ENCODE peak calls at places on chromosomes 6 and 20, in ten cellular contexts. K, A, M, C, Z, D, J, Y, N and S are unnamed samples.

GRCh38 chr6:79946773-79947190 is 571 bp downstream of the ELOVL4 start:
- DNase-seq in M (no peak), J (peak), N (peak), Y (no peak), D (peak), K (peak), A (no peak), Z (peak), C (peak), S (peak)

GRCh38 chr6:33770116-33770832 is 18.7 kb downstream of the LEMD2 start:
- DNase-seq in Z (no peak), Y (no peak), C (peak), K (no peak), J (peak), A (peak), N (no peak), M (no peak), D (no peak), S (no peak)

GRCh38 chr20:38434310-38434741 is 802 bp downstream of the SNHG17 start:
- DNase-seq in D (peak), M (peak), A (peak), J (peak), C (peak), Y (no peak), K (peak), N (peak), Z (peak), S (no peak)

GRCh38 chr6:93394471-93394870 is 24.9 kb downstream of the EPHA7 start:
- DNase-seq in D (no peak), M (no peak), Z (no peak), C (no peak), Y (no peak), A (no peak), K (no peak), J (no peak), N (no peak), S (no peak)

GRCh38 chr6:158008894-158009891 is 27.5 kb downstream of the SYNJ2 start:
- DNase-seq in Z (peak), J (peak), D (peak), M (no peak), Y (no peak), N (peak), C (peak), A (peak), K (no peak), S (no peak)

GRCh38 chr6:14799928-14800327 is 445.9 kb upstream of the JARID2 start:
- DNase-seq in C (peak), M (peak), D (peak), Z (peak), K (peak), N (peak), J (peak), Y (peak), A (peak), S (peak)

GRCh38 chr6:446418-447366 is 55.1 kb downstream of the IRF4 start:
- DNase-seq in C (peak), M (no peak), Z (no peak), D (no peak), Y (no peak), A (no peak), J (no peak), N (peak), K (no peak), S (no peak)

GRCh38 chr20:63538204-63539091 is 1.3 kb upstream of the PTK6 start:
- DNase-seq in Y (no peak), D (peak), N (no peak), Z (no peak), M (no peak), J (peak), A (no peak), C (no peak), K (no peak), S (peak)

GRCh38 chr6:28709478-28710349 is 184.0 kb downstream of the GPX5 start:
- DNase-seq in C (no peak), Z (no peak), N (no peak), K (peak), J (peak), D (no peak), M (peak), Y (no peak), A (no peak), S (no peak)

GRCh38 chr6:149446791-149447376 is 37.9 kb downstream of the ZC3H12D start:
- DNase-seq in Z (no peak), M (peak), A (no peak), Y (no peak), D (no peak), K (peak), C (no peak), J (no peak), N (no peak), S (no peak)

GRCh38 chr6:134347916-134348805 is 30.2 kb upstream of the SGK1 start:
- DNase-seq in M (no peak), N (no peak), K (no peak), A (no peak), J (peak), Y (no peak), C (peak), D (peak), Z (peak), S (no peak)

GRCh38 chr20:63737940-63738686 is 1.5 kb upstream of the SLC2A4RG start:
- DNase-seq in C (no peak), N (no peak), M (peak), A (no peak), K (no peak), Y (no peak), Z (no peak), J (no peak), D (no peak), S (peak)

GRCh38 chr6:42783876-42784738 is 2.3 kb downstream of the BICRAL start:
- DNase-seq in N (no peak), C (peak), Z (peak), K (no peak), M (no peak), Y (no peak), D (no peak), J (no peak), A (peak), S (no peak)

GRCh38 chr6:43644940-43645612 is at the start of gene RSPH9:
- DNase-seq in J (peak), M (peak), Z (peak), N (no peak), A (peak), D (peak), C (peak), Y (no peak), K (peak), S (peak)

GRCh38 chr20:39462436-39462835 is 500.3 kb downstream of the DHX35 start:
- DNase-seq in M (no peak), Z (no peak), K (no peak), Y (no peak), D (no peak), C (no peak), N (no peak), A (no peak), J (no peak), S (no peak)

GRCh38 chr6:137910424-137910834 is 43.4 kb downstream of the TNFAIP3 start:
- DNase-seq in D (no peak), N (no peak), K (no peak), M (no peak), J (no peak), A (no peak), C (peak), Z (peak), Y (no peak), S (no peak)

GRCh38 chr20:46120136-46120535 is 2.0 kb downstream of the CD40 start:
- DNase-seq in Z (no peak), J (no peak), D (no peak), A (no peak), N (no peak), K (no peak), C (no peak), M (no peak), Y (no peak), S (no peak)

GRCh38 chr6:4732691-4733315 is 43.4 kb upstream of the CDYL start:
- DNase-seq in K (peak), C (peak), J (peak), Z (peak), N (no peak), M (peak), Y (no peak), A (peak), D (peak), S (peak)

GRCh38 chr6:169850746-169851145 is 99.3 kb downstream of the ERMARD start:
- DNase-seq in C (no peak), A (no peak), Z (no peak), D (no peak), K (no peak), J (no peak), Y (no peak), M (no peak), N (no peak), S (peak)

GRCh38 chr20:6599876-6600275 is 167.6 kb upstream of the BMP2 start:
- DNase-seq in N (no peak), Y (no peak), A (no peak), C (peak), D (peak), K (no peak), M (no peak), J (peak), Z (peak), S (no peak)

GRCh38 chr6:70857387-70858077 is 99.3 kb downstream of the B3GAT2 start:
- DNase-seq in Y (peak), M (no peak), D (no peak), K (no peak), Z (no peak), N (no peak), A (no peak), C (no peak), J (no peak), S (no peak)

GRCh38 chr6:62283359-62283758 is 2.7 kb downstream of the KHDRBS2 start:
- DNase-seq in D (no peak), N (no peak), C (no peak), M (no peak), J (no peak), Y (no peak), Z (no peak), A (no peak), K (no peak), S (no peak)

GRCh38 chr20:45448250-45448649 is 21.3 kb upstream of the WFDC2 start:
- DNase-seq in C (no peak), Y (no peak), D (no peak), A (no peak), M (no peak), J (no peak), N (no peak), K (no peak), Z (no peak), S (no peak)

GRCh38 chr6:14040042-14040441 is 77.5 kb upstream of the CD83 start:
- DNase-seq in D (no peak), M (no peak), C (no peak), N (no peak), A (no peak), Y (no peak), K (no peak), J (no peak), Z (no peak), S (no peak)

GRCh38 chr20:17530716-17531536 is at the start of gene BFSP1:
- DNase-seq in D (peak), M (peak), C (peak), Y (no peak), A (peak), J (peak), N (no peak), Z (peak), K (peak), S (peak)
- H3K27ac ChIP-seq in D (peak), M (peak), C (no peak), Y (no peak), A (peak), J (peak), N (no peak), Z (peak), K (peak), S (peak)

GRCh38 chr6:17397764-17398194 is 4.4 kb downstream of the CAP2 start:
- DNase-seq in Y (no peak), Z (peak), D (no peak), N (no peak), C (peak), M (no peak), A (peak), K (no peak), J (peak), S (no peak)
- H3K4me3 ChIP-seq in Y (no peak), Z (no peak), D (no peak), N (no peak), C (no peak), M (no peak), A (no peak), K (no peak), J (no peak), S (no peak)

DNA sequence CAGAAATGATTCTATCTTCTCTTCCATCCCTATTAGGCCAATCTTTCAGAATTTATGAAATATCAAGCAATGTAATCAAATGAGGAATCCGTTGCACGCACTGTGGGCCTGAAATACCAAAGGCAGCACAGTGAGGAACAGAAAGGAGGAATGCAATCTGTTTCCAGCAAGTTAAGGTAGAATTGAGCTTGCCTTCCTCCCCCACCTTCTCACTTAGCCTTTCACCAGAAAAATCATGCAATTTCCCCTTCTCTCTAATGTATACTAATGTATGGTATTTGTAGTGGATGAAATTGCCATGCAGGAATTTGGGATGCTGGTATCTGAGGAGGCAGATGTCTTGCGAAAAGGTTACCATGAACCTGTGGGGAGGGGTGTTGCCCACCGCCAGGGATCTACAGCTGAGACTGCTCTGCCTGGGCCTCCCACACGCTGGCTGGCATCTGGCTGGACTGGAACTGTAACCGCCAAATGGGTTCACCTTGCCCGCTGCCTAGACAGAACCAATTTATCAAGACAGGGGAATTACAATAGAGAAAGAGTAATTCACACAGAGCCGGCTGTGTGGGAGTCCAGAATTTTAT is 222.4 kb upstream of the MYLIP start:
- DNase-seq in C (no peak), N (no peak), K (no peak), A (no peak), Y (no peak), J (no peak), D (no peak), Z (no peak), M (no peak), S (no peak)
- H3K9ac ChIP-seq in C (no peak), N (no peak), K (no peak), A (no peak), Y (peak), J (no peak), D (no peak), Z (no peak), M (no peak), S (no peak)

GRCh38 chr6:119096683-119097310 is 18.3 kb upstream of the FAM184A start:
- DNase-seq in D (peak), M (no peak), Y (no peak), Z (peak), J (no peak), C (peak), A (peak), N (no peak), K (no peak), S (no peak)
- H3K27ac ChIP-seq in D (no peak), M (peak), Y (no peak), Z (no peak), J (no peak), C (no peak), A (no peak), N (no peak), K (no peak), S (no peak)

DNA sequence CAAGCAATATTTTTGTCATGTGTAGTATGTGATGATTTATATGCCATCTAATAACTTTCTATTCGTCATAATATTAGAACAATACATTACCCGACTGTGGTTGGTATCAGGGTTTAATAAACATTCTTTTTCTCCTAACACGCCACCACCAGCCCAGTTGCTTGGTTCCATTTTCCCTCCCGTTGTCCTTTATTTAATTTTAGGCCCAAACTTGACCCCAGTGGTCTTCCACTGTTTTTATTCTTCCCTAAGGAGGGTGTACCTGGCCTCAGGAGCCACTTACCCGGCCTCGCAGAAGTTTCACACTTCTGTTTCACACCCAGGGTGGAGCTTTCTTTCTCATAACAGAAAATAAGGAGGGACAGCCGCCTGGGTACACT is 33.1 kb upstream of the PIM1 start:
- DNase-seq in N (no peak), M (no peak), A (no peak), Z (no peak), D (no peak), K (no peak), Y (no peak), C (no peak), J (no peak), S (no peak)
- H3K4me3 ChIP-seq in N (no peak), M (peak), A (no peak), Z (no peak), D (no peak), K (peak), Y (peak), C (peak), J (no peak), S (no peak)

DNA sequence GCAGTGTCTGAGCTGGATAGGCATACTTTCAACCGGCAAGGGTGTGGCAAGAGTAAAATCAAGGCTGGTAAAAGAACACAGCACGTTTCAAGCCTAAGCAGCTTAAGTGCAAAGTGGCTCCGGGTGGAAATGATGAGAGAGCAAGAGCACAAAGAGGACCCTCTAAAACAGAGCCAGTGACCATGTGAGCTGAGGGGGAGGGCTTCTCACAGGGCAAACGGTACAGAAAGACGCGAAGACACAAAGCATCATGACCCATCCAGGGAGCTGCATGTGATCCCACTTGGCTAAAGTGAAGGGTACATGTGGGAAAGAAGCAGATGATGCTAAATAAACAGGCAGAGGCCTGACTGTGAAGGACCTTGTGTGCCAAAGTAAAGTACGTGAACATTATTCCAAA is 25.7 kb downstream of the FKBP5 start:
- DNase-seq in Z (peak), Y (no peak), C (peak), A (no peak), N (no peak), M (peak), D (peak), K (peak), J (peak), S (no peak)
- H3K9ac ChIP-seq in Z (no peak), Y (no peak), C (no peak), A (peak), N (no peak), M (no peak), D (no peak), K (no peak), J (peak), S (peak)

DNA sequence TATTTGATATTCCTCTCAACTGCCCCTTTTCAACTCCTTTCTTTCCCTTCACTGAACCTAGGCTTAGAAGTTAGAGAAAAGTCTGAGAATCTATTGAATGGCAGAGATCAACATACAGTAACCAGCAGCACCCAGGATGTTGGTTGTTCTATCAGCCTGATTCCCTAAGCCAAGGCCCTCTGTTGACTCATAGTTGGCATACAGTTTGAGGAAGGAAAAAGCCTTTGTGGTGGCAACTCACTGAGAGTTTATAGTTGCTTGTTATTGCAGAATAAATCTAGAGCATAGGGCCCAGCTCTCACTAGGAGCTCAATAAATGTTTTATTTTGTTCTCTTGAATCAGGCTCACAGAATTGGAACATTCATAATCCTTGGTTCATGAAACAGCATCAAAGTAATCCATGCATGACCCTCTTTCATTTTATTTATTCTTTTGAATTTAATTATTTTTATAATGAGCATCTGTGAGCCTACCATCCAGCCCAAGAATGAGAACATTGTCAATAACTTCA is 119.1 kb upstream of the ADGRF1 start:
- DNase-seq in C (peak), Y (no peak), Z (peak), M (no peak), A (no peak), J (no peak), K (no peak), D (peak), N (no peak), S (peak)
- H3K27ac ChIP-seq in C (no peak), Y (no peak), Z (no peak), M (no peak), A (no peak), J (no peak), K (no peak), D (no peak), N (no peak), S (peak)

GRCh38 chr6:40754481-40755045 is 167.4 kb upstream of the LRFN2 start:
- DNase-seq in Z (no peak), D (no peak), Y (no peak), M (peak), N (no peak), K (no peak), A (no peak), J (no peak), C (no peak), S (no peak)
- H3K4me3 ChIP-seq in Z (no peak), D (no peak), Y (no peak), M (no peak), N (no peak), K (no peak), A (no peak), J (no peak), C (no peak), S (no peak)

GRCh38 chr6:116387374-116387773 is 16.6 kb downstream of the DSE start:
- DNase-seq in N (no peak), Z (peak), M (no peak), K (no peak), Y (no peak), J (peak), A (peak), D (peak), C (peak), S (no peak)
- H3K9ac ChIP-seq in N (no peak), Z (no peak), M (no peak), K (no peak), Y (peak), J (peak), A (no peak), D (no peak), C (peak), S (no peak)